ENCODE peak calls at places on chromosome 9, in four cellular contexts. U is mucosa of descending colon, M is aorta, Z is adipocyte. N is an unnamed sample.
A peak's percentile ranks its signal among the peaks of the same experiment; 100 is the strongest.

GRCh38 chr9:72268961-72269360 is 96.0 kb downstream of the ZFAND5 start:
- DNase-seq in U (no peak), M (no peak), Z (no peak), N (no peak)

GRCh38 chr9:34382054-34382453 is 5.4 kb upstream of the MYORG start:
- DNase-seq in U (no peak), M (no peak), Z (no peak), N (no peak)

GRCh38 chr9:130555968-130556367 is 23.4 kb upstream of the FUBP3 start:
- DNase-seq in U (no peak), M (peak; percentile 0), Z (no peak), N (no peak)

GRCh38 chr9:4221936-4222335 is 77.9 kb downstream of the GLIS3 start:
- DNase-seq in U (no peak), M (no peak), Z (no peak), N (no peak)

GRCh38 chr9:114930063-114930812 is at the start of gene TNFSF8:
- DNase-seq in U (peak; percentile 72), M (no peak), Z (no peak), N (peak; percentile 29)

GRCh38 chr9:16207161-16207560 is 654.3 kb downstream of the CCDC171 start:
- DNase-seq in U (no peak), M (no peak), Z (peak; percentile 51), N (no peak)

GRCh38 chr9:100700689-100701318 is 122.9 kb downstream of the CAVIN4 start:
- DNase-seq in U (no peak), M (no peak), Z (peak; percentile 25), N (no peak)

GRCh38 chr9:127098916-127099315 is 23.5 kb downstream of the ANGPTL2 start:
- DNase-seq in U (no peak), M (no peak), Z (no peak), N (no peak)

GRCh38 chr9:107488400-107489143 is 997 bp downstream of the KLF4 start:
- DNase-seq in U (peak; percentile 86), M (peak; percentile 90), Z (peak; percentile 82), N (peak; percentile 81)

GRCh38 chr9:110240198-110240597 is 16.1 kb downstream of the TXN start:
- DNase-seq in U (no peak), M (no peak), Z (no peak), N (no peak)

GRCh38 chr9:93255994-93256877 is 72.3 kb downstream of the WNK2 start:
- DNase-seq in U (no peak), M (peak; percentile 67), Z (no peak), N (peak; percentile 6)

GRCh38 chr9:76302947-76303550 is 91.2 kb downstream of the RFK start:
- DNase-seq in U (no peak), M (no peak), Z (peak; percentile 86), N (no peak)

GRCh38 chr9:134892820-134893420 is 12.3 kb downstream of the FCN2 start:
- DNase-seq in U (no peak), M (peak; percentile 25), Z (no peak), N (peak; percentile 7)

GRCh38 chr9:107474124-107474523 is 15.4 kb downstream of the KLF4 start:
- DNase-seq in U (no peak), M (no peak), Z (no peak), N (no peak)

GRCh38 chr9:34190996-34191892 is 12.4 kb downstream of the UBAP1 start:
- DNase-seq in U (no peak), M (no peak), Z (peak; percentile 57), N (no peak)

GRCh38 chr9:18580146-18580545 is 106.2 kb downstream of the ADAMTSL1 start:
- DNase-seq in U (no peak), M (no peak), Z (peak; percentile 42), N (no peak)

GRCh38 chr9:136137321-136138054 is 18.8 kb upstream of the TMEM250 start:
- DNase-seq in U (no peak), M (no peak), Z (no peak), N (no peak)

GRCh38 chr9:17906204-17906840 is 327.5 kb downstream of the SH3GL2 start:
- DNase-seq in U (peak; percentile 68), M (peak; percentile 79), Z (peak; percentile 44), N (peak; percentile 72)

GRCh38 chr9:26946753-26947727 is at the start of gene PLAA:
- DNase-seq in U (peak; percentile 95), M (peak; percentile 96), Z (peak; percentile 96), N (peak; percentile 92)

GRCh38 chr9:599933-600461 is 241.5 kb upstream of the DMRT1 start:
- DNase-seq in U (no peak), M (no peak), Z (no peak), N (no peak)
- H3K9me3 ChIP-seq in U (no peaks in the 10 kb centered on the region), M (no peaks in the 10 kb centered on the region), Z (no peaks in the 10 kb centered on the region), N (no peaks in the 10 kb centered on the region)

GRCh38 chr9:125444956-125445506 is 183.4 kb downstream of the GAPVD1 start:
- DNase-seq in U (no peak), M (peak; percentile 62), Z (no peak), N (no peak)

GRCh38 chr9:125443367-125443766 is 181.7 kb downstream of the GAPVD1 start:
- DNase-seq in U (no peak), M (peak; percentile 51), Z (no peak), N (no peak)

GRCh38 chr9:125446581-125447094 is 185.0 kb downstream of the GAPVD1 start:
- DNase-seq in U (no peak), M (peak; percentile 22), Z (no peak), N (no peak)

GRCh38 chr9:125442471-125442870 is 180.8 kb downstream of the GAPVD1 start:
- DNase-seq in U (no peak), M (peak; percentile 32), Z (no peak), N (no peak)

GRCh38 chr9:125444166-125444565 is 182.5 kb downstream of the GAPVD1 start:
- DNase-seq in U (no peak), M (peak; percentile 34), Z (no peak), N (no peak)
- H3K9me3 ChIP-seq in U (no peaks in the 10 kb centered on the region), M (no peaks in the 10 kb centered on the region), Z (no peaks in the 10 kb centered on the region), N (no peaks in the 10 kb centered on the region)

GRCh38 chr9:5614985-5615384 is 13.9 kb upstream of the RIC1 start:
- DNase-seq in U (no peak), M (no peak), Z (no peak), N (no peak)
- H3K9me3 ChIP-seq in U (no peaks in the 10 kb centered on the region), M (no peaks in the 10 kb centered on the region), Z (no peaks in the 10 kb centered on the region), N (no peaks in the 10 kb centered on the region)

GRCh38 chr9:138044485-138045383 is 167.2 kb downstream of the CACNA1B start:
- DNase-seq in U (peak; percentile 10), M (no peak), Z (no peak), N (peak; percentile 8)
- H3K9me3 ChIP-seq in U (no peaks in the 10 kb centered on the region), M (no peaks in the 10 kb centered on the region), Z (no peaks in the 10 kb centered on the region), N (no peaks in the 10 kb centered on the region)

GRCh38 chr9:65432722-65433323 is 147.8 kb upstream of the FOXD4L5 start:
- DNase-seq in U (no peak), M (no peak), Z (no peak), N (no peak)

GRCh38 chr9:65437724-65438123 is 152.7 kb upstream of the FOXD4L5 start:
- DNase-seq in U (no peak), M (no peak), Z (no peak), N (no peak)

GRCh38 chr9:65435464-65435863 is 150.5 kb upstream of the FOXD4L5 start:
- DNase-seq in U (no peak), M (no peak), Z (no peak), N (no peak)

GRCh38 chr9:65430221-65430620 is 145.2 kb upstream of the FOXD4L5 start:
- DNase-seq in U (no peak), M (no peak), Z (no peak), N (no peak)

DNA sequence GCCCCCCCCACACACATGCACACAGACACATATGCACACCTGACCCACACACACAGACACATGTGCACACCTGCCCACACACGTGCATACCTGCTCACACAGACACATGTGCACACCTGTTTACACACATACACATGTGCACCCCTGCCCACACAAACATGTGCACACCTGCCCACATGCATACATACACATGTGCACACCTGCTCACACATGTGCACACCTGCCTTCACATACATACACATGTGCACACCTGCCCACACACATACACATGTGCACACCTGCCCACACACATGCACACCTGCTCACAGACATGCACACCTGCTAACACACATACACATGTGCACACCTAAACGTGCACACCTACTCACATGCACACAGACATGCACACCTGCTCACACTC is 147.0 kb upstream of the FOXD4L5 start:
- DNase-seq in U (no peak), M (no peak), Z (no peak), N (no peak)
- H3K9me3 ChIP-seq in U (peaks cover 76% of the 10 kb centered on the region), M (no peaks in the 10 kb centered on the region), Z (no peaks in the 10 kb centered on the region), N (no peaks in the 10 kb centered on the region)

GRCh38 chr9:132955768-132956167 is 11.4 kb upstream of the TSC1 start:
- DNase-seq in U (no peak), M (no peak), Z (no peak), N (no peak)
- H3K9me3 ChIP-seq in U (peaks cover 7% of the 10 kb centered on the region), M (peaks cover 2% of the 10 kb centered on the region), Z (peaks cover 26% of the 10 kb centered on the region), N (no peaks in the 10 kb centered on the region)

DNA sequence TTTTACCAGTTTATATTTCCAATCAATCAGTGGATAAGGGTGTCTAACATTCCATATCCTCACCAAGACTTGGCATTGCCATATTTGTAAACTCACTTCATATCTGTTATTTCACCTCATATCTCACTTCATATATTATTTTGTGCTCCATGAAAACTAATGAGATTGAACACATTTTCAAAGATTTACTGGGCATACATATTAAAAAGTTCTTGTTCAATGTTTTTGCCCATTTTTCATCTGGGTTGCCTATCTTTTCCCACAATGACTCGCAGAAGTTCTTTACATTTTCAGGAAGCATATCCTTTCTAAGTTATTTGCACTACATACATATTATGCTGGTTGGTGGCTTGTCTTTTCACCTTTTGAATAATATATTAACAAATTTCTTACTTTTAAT is 15.3 kb downstream of the ZNF510 start:
- DNase-seq in U (no peak), M (no peak), Z (no peak), N (no peak)
- H3K9me3 ChIP-seq in U (peaks cover 95% of the 10 kb centered on the region), M (peaks cover 17% of the 10 kb centered on the region), Z (peaks cover 100% of the 10 kb centered on the region), N (peaks cover 20% of the 10 kb centered on the region)

N was measured in colonic mucosa.